ENCODE peak calls at places on chromosomes 16 and 17, in eight cellular contexts. O, R, Q, S, W, U, H and G are unnamed samples.

GRCh38 chr16:64627288-64627687 is 494.6 kb downstream of the CDH11 start:
- DNase-seq in Q (no peak), U (peak), R (peak), S (no peak), O (no peak), H (peak), W (no peak), G (no peak)

GRCh38 chr17:74373838-74374606 is 6.7 kb downstream of the GPR142 start:
- DNase-seq in U (no peak), W (peak), Q (no peak), S (no peak), O (peak), R (no peak), H (no peak), G (no peak)

GRCh38 chr17:32958418-32958817 is 30.5 kb downstream of the TMEM98 start:
- DNase-seq in H (no peak), S (no peak), U (peak), R (no peak), Q (no peak), W (no peak), O (no peak), G (no peak)

GRCh38 chr16:974606-975312 is 4.0 kb upstream of the LMF1 start:
- DNase-seq in Q (no peak), H (no peak), U (no peak), W (no peak), R (no peak), O (no peak), S (no peak), G (no peak)

GRCh38 chr17:66422181-66422580 is 119.8 kb downstream of the PRKCA start:
- DNase-seq in R (no peak), O (no peak), S (no peak), Q (no peak), W (no peak), H (no peak), U (no peak), G (no peak)

GRCh38 chr17:73380439-73381106 is 68.8 kb upstream of the CDC42EP4 start:
- DNase-seq in W (no peak), R (no peak), S (no peak), O (no peak), H (no peak), Q (no peak), U (no peak), G (no peak)

GRCh38 chr17:32349503-32349853 is 479 bp upstream of the ZNF207 start:
- DNase-seq in Q (no peak), W (peak), R (no peak), O (no peak), H (peak), U (no peak), S (no peak), G (no peak)

GRCh38 chr17:4696432-4696796 is 7.5 kb downstream of the PELP1 start:
- DNase-seq in U (no peak), O (no peak), H (no peak), W (no peak), S (no peak), R (no peak), Q (no peak), G (no peak)

GRCh38 chr17:79296290-79296689 is 221.7 kb downstream of the ENGASE start:
- DNase-seq in U (no peak), S (no peak), Q (no peak), H (no peak), R (no peak), W (no peak), O (no peak), G (no peak)

GRCh38 chr16:1163567-1164055 is 10.7 kb downstream of the CACNA1H start:
- DNase-seq in U (no peak), H (peak), W (no peak), R (no peak), O (no peak), Q (no peak), S (no peak), G (no peak)

DNA sequence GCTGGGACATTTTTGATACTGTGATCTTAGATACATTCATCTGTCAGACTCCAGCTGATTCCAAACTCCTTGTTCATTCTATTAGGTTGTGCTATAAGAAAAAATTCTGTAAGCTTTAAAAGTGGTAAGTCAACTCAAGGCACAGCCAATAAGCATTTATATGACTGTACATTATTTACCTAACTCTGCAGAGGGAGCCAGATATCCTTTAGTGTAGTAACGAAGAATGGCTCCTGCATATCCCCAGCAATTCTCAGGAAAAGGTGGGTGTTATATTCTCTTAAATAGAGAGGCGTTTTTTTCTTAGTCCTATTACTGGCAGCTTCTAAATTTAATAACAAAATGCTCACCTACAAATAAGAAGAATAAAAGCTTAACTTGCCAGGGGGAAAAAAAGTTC is 374.3 kb upstream of the GOT2 start:
- DNase-seq in U (no peak), S (no peak), Q (no peak), O (no peak), H (no peak), W (no peak), R (no peak), G (no peak)
- TF ChIP-seq CTCF in U (no peak), S (no peak), Q (no peak), O (no peak), H (no peak), W (no peak), R (no peak), G (no peak)

GRCh38 chr16:72927199-72928088 is 120.5 kb downstream of the ZFHX3 start:
- DNase-seq in S (no peak), W (no peak), Q (no peak), H (peak), R (no peak), O (no peak), U (peak), G (peak)
- TF ChIP-seq CTCF in S (no peak), W (no peak), Q (no peak), H (no peak), R (no peak), O (no peak), U (peak), G (no peak)

DNA sequence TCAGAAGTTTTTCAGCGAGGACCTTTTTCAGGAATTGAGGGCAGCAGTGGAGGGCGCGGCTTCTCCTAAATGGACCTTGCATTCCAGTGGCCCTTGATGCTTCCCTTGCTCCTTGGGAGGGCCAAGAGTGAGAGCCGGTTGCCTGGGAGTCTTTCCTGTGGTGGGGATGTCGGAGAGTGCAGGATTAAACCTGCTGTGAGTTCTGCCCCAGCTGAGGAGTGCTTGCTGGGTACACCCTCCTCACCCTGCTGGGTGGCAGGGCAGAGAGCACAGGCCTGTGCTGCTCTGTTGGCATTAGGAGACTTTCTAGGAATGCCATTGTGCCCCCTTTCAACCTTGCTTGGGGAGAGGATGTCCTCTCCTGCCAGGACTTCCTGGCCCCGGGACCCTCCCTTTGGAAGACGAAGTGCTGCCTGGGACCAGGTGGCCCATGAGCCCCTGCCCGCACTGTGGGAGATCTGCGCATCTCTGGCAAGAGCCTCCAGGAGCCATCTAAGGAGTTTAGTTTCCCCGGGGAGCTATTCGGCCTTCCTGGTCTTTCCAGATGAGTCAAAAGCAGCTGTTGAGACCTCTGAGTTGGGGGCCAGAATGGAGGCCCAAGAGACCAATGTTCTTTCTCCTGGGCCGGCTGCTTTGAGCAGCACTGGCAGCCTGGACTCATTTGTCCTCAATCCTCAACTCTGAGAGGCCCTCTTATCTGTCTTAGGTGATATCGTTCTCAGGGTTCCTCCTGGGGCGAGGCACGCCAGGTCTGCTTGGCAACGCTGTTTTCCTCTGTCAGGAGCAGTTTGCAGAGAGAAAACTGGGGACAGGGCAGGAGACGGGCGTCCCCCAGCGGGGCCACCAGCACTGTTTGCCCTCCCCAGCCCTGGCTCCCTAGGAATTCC is 5.6 kb downstream of the LLGL2 start:
- DNase-seq in H (no peak), S (no peak), U (no peak), W (no peak), O (no peak), Q (no peak), R (no peak), G (no peak)
- TF ChIP-seq CTCF in H (no peak), S (no peak), U (no peak), W (no peak), O (no peak), Q (no peak), R (no peak), G (no peak)

GRCh38 chr16:49889725-49890397 is 33.9 kb upstream of the ZNF423 start:
- DNase-seq in U (no peak), R (no peak), Q (no peak), O (no peak), W (no peak), S (no peak), H (peak), G (no peak)

GRCh38 chr16:49886554-49887121 is 30.7 kb upstream of the ZNF423 start:
- DNase-seq in O (no peak), S (no peak), H (no peak), R (no peak), W (no peak), Q (no peak), U (no peak), G (no peak)

DNA sequence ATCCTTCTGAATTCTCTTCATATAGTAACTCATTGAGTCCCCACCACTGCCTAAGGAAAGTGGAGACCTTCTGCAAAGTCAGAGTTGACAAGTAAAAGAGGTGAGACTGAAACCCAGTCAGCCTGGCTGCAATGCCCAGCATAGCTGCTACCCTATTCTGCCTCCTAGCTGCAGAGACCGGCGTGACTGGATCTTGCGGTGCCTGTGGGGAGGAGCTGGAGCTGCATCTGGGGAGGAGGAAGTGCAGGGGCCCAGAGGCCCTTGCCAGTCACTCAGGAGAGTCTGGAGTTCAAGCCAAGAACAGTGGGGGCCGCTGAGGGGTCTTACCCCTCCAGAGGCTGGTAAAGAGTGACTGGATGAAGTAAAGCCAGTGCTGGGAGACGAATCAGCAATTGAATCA is 35.0 kb upstream of the ZNF423 start:
- DNase-seq in O (no peak), Q (no peak), S (no peak), W (no peak), H (peak), U (peak), R (peak), G (no peak)
- TF ChIP-seq CTCF in O (peak), Q (no peak), S (peak), W (no peak), H (peak), U (peak), R (peak), G (no peak)

GRCh38 chr17:78174870-78175642 is 6.7 kb downstream of the SYNGR2 start:
- DNase-seq in S (no peak), U (no peak), Q (no peak), H (no peak), O (no peak), W (no peak), R (peak), G (no peak)
- TF ChIP-seq CTCF in S (peak), U (no peak), Q (no peak), H (peak), O (peak), W (no peak), R (peak), G (no peak)

DNA sequence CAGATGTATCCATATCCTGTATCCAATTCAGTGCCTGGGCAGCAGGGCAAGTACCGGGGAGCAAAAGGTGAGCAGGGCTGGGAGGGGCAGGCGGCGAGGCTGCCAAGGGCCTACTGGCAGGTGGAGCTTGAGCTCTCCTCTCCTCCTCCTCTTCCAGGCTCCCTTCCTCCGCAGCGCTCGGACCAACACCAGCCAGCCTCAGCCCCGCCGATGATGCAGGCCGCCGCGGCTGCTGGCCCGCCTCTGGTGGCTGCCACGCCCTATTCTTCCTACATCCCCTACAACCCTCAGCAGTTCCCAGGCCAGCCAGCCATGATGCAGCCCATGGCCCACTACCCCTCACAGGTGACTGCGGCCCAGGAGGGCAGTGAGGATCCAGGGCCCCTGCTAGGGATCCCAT is 11.6 kb downstream of the ATXN2L start:
- DNase-seq in W (no peak), U (no peak), H (no peak), O (no peak), R (no peak), S (no peak), Q (no peak), G (no peak)
- TF ChIP-seq CTCF in W (no peak), U (no peak), H (no peak), O (no peak), R (no peak), S (no peak), Q (no peak), G (no peak)

DNA sequence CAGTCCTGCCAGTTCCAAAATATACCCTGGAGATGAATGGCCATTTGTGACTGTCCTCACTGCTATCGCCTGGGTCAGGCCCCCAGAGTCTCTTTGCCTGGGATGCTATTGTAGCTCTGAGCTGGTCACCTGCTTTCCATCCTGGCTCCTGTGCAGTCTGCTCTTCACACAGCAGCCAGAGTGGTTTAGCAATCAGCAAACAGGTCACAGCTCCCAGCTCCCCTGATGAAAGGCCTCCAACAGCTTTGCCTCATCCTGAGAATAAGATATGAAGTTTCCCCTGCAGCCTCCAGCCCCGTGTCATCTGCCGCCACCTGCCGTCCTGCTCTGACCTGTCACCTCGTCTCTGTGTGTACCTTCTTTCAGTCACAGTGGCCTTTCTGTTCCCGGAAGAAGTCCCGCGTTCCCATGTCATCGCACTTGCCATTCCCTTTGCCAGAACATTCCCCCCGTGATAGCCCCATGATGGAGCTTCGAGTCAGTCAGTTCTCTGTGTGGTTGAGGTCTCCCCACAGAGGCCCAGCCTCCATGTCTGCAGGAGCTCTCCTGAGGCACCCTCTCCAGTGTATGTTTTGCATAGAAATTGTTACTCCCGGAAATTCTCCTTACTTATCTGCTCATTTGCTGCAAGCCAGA is 281.5 kb downstream of the SNX29 start:
- DNase-seq in U (no peak), S (no peak), H (no peak), W (no peak), Q (no peak), R (peak), O (no peak), G (no peak)
- TF ChIP-seq CTCF in U (no peak), S (no peak), H (no peak), W (no peak), Q (no peak), R (no peak), O (peak), G (no peak)

DNA sequence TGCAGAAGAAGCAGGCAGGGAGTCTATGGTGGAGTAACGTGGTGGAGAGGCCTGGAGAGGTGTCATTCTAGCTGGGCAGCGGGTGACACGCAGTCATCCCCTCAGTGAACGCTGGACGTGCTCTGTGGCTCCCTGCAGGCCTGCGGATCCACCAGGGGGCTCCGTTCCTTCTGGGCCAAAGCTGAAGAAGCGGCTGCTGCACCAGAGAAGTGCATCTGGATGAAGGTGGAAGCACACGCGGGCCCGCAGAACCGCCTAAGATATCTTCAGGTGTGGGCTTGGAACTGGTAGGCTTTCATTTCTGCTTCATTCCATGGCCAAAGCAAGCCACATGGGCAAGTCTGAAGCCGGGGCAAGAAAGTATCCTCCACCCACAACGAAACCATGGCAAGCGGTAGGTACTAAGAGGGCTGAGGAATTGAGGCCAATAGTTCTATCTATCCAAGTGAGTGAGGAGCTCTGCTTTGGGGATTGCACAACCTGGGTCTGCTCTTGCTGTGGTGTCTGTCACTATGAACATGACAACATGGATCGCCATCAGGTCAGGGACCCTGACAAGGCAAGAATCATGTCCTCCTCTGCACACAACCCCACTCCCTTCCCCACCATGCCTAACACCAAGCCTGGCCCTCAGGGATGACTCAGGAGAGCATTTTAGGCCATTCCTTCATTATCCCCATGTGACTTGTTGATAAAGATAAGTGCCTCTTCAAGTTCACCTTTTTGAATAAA is 78.9 kb upstream of the FBXO47 start:
- DNase-seq in W (no peak), H (no peak), U (no peak), S (no peak), Q (no peak), O (no peak), R (peak), G (no peak)
- TF ChIP-seq CTCF in W (no peak), H (no peak), U (no peak), S (no peak), Q (no peak), O (no peak), R (no peak), G (no peak)